ENCODE peak calls at places on chromosomes 7 and 10, in nine cellular contexts. T is IMR-90, A is OCI-LY7, V is heart right ventricle, O is HCT116, F is tibial artery, N is kidney, P is cardiac muscle cell, Q is DND-41. Z is an unnamed sample.

GRCh38 chr7:119090851-119091250 is 866.3 kb downstream of the ANKRD7 start:
- DNase-seq in P (no peak), N (no peak), A (no peak), F (no peak), Q (no peak), O (peak; percentile 7), T (no peak), V (no peak), Z (no peak)

GRCh38 chr7:111363099-111363498 is 199.2 kb downstream of the IMMP2L start:
- DNase-seq in O (no peak), N (no peak), T (peak; percentile 56), P (no peak), Q (no peak), V (no peak), F (no peak), A (no peak), Z (no peak)

GRCh38 chr10:133251388-133252222 is 13.9 kb downstream of the VENTX start:
- DNase-seq in V (no peak), T (no peak), N (no peak), Q (no peak), O (no peak), A (no peak), P (no peak), F (no peak), Z (no peak)

GRCh38 chr10:13518076-13518692 is 10.6 kb downstream of the BEND7 start:
- DNase-seq in T (peak; percentile 22), N (no peak), F (no peak), O (no peak), V (no peak), Q (no peak), A (no peak), P (peak; percentile 34), Z (no peak)

GRCh38 chr10:1360581-1361164 is 304.5 kb downstream of the WDR37 start:
- DNase-seq in V (no peak), F (no peak), T (no peak), Q (peak; percentile 73), O (no peak), A (no peak), N (no peak), P (peak; percentile 17), Z (no peak)

GRCh38 chr7:150988230-150989226 is 2.3 kb upstream of the NOS3 start:
- DNase-seq in A (peak; percentile 68), T (no peak), V (peak; percentile 77), F (peak; percentile 77), O (no peak), Q (peak; percentile 76), P (peak; percentile 84), N (peak; percentile 90), Z (no peak)

GRCh38 chr10:8050561-8051108 is 3.9 kb upstream of the GATA3 start:
- DNase-seq in F (peak; percentile 49), A (no peak), N (peak; percentile 75), V (no peak), P (no peak), O (no peak), T (peak; percentile 18), Q (no peak), Z (no peak)

GRCh38 chr7:150848561-150849115 is 3.7 kb upstream of the AOC1 start:
- DNase-seq in A (no peak), Q (no peak), V (no peak), N (no peak), F (no peak), O (no peak), P (no peak), T (no peak), Z (no peak)

GRCh38 chr10:79386637-79387465 is 39.6 kb downstream of the PPIF start:
- DNase-seq in F (peak; percentile 63), O (no peak), T (no peak), Q (no peak), N (peak; percentile 61), A (no peak), P (no peak), V (no peak), Z (peak; percentile 6)

GRCh38 chr10:42351745-42352144 is 286.6 kb downstream of the ZNF33B start:
- DNase-seq in T (no peak), Q (no peak), P (no peak), A (no peak), F (no peak), O (no peak), V (no peak), N (no peak), Z (no peak)

GRCh38 chr7:95772298-95772770 is at the start of gene DYNC1I1:
- DNase-seq in T (peak; percentile 19), O (no peak), N (peak; percentile 86), P (peak; percentile 90), Q (no peak), F (peak; percentile 78), A (no peak), V (peak; percentile 84), Z (peak; percentile 13)

GRCh38 chr7:88546808-88547207 is 212.7 kb upstream of the ZNF804B start:
- DNase-seq in T (no peak), Q (peak; percentile 15), N (no peak), A (peak; percentile 44), P (peak; percentile 34), O (peak; percentile 58), F (no peak), V (no peak), Z (no peak)

GRCh38 chr7:28348631-28349030 is 63.7 kb upstream of the CREB5 start:
- DNase-seq in O (no peak), F (no peak), V (peak; percentile 20), P (no peak), T (no peak), A (no peak), N (no peak), Q (no peak), Z (no peak)

GRCh38 chr7:157041514-157042277 is 31.2 kb upstream of the MNX1 start:
- DNase-seq in P (no peak), T (no peak), N (no peak), Q (no peak), A (no peak), O (no peak), F (no peak), V (no peak), Z (no peak)

GRCh38 chr10:85641479-85641967 is 725.1 kb downstream of the GRID1 start:
- DNase-seq in F (no peak), Q (no peak), V (no peak), P (no peak), O (peak; percentile 3), T (no peak), N (no peak), A (no peak), Z (no peak)

GRCh38 chr7:6639032-6639431 is 1.9 kb downstream of the ZNF316 start:
- DNase-seq in Q (no peak), P (no peak), F (no peak), O (no peak), N (no peak), V (no peak), A (no peak), T (no peak), Z (no peak)

GRCh38 chr7:6634021-6634420 is 3.1 kb upstream of the ZNF316 start:
- DNase-seq in F (no peak), N (no peak), A (no peak), P (no peak), O (no peak), T (no peak), V (no peak), Q (no peak), Z (no peak)

GRCh38 chr7:6639627-6640026 is 2.5 kb downstream of the ZNF316 start:
- DNase-seq in O (no peak), Q (no peak), A (no peak), N (peak; percentile 53), V (no peak), P (no peak), T (no peak), F (no peak), Z (no peak)

GRCh38 chr7:6637544-6638229 is 569 bp downstream of the ZNF316 start:
- DNase-seq in F (peak; percentile 59), T (peak; percentile 8), V (no peak), O (no peak), A (peak; percentile 86), N (no peak), Q (peak; percentile 72), P (peak; percentile 73), Z (no peak)

GRCh38 chr7:6636741-6637543 is at the start of gene ZNF316:
- DNase-seq in P (peak; percentile 56), A (peak; percentile 74), O (no peak), Q (peak; percentile 49), N (peak; percentile 91), F (peak; percentile 78), V (peak; percentile 75), T (peak; percentile 38), Z (no peak)
- H3K27ac ChIP-seq in P (peak within 1 kb of the TSS; percentile 50), A (peak within 1 kb of the TSS; percentile 19), O (peak within 1 kb of the TSS; percentile 79), Q (peak within 1 kb of the TSS; percentile 75), N (peak within 1 kb of the TSS; percentile 37), F (peak within 1 kb of the TSS; percentile 89), V (peak within 1 kb of the TSS; percentile 82), T (peak within 1 kb of the TSS; percentile 79), Z (peak within 1 kb of the TSS; percentile 82)

GRCh38 chr10:100008142-100008522 is 1.6 kb downstream of the DNMBP start:
- DNase-seq in T (peak; percentile 84), F (no peak), P (no peak), A (no peak), Q (no peak), O (no peak), N (no peak), V (no peak), Z (no peak)
- H3K4me1 ChIP-seq in T (peaks cover 15% of the 10 kb centered on the region), F (peaks cover 20% of the 10 kb centered on the region), P (peaks cover 7% of the 10 kb centered on the region), A (peaks cover 63% of the 10 kb centered on the region), Q (peaks cover 22% of the 10 kb centered on the region), O (peaks cover 65% of the 10 kb centered on the region), N (peaks cover 10% of the 10 kb centered on the region), V (peaks cover 21% of the 10 kb centered on the region), Z (peaks cover 19% of the 10 kb centered on the region)

DNA sequence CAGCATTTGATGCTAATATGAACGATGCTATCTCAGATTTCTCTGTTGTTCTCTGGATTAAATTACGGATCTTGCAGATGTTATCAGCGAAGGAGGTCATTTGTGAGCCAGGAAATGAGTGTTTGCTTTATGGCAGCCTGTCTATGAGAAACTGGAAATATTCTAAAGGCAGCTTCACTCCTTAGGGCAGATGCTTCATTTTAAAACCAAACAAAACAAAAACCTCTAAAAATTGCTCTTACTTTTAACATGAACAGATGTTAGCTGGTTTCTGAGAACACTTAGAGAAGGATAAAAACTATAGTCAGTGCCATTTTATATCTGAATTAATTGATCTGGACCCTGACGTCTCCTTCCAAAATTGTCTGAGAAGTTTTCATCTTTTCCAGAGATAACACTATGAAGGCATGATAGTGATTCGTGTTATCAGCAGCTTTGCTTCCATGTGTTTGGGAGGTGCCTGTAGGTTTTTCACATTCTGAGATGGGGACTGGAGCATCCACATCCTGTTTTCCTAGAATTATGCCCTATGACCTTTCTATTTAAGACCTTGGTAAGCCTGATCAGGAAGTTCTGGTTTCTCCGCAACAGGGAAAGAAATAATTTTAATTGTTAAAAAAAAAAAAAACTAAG is 53.1 kb downstream of the CPED1 start:
- DNase-seq in P (no peak), V (no peak), O (no peak), F (no peak), A (no peak), T (peak; percentile 43), N (no peak), Q (no peak), Z (no peak)
- H3K27ac ChIP-seq in P (no peak overlapping the region), V (peak overlapping the region; percentile 37), O (no peak overlapping the region), F (peak overlapping the region; percentile 70), A (no peak overlapping the region), T (peak overlapping the region; percentile 13), N (peak overlapping the region; percentile 51), Q (no peak overlapping the region), Z (peak overlapping the region; percentile 75)

GRCh38 chr7:107993879-107994278 is 9.1 kb downstream of the LAMB1 start:
- DNase-seq in A (no peak), T (peak; percentile 46), P (no peak), Q (no peak), O (no peak), V (no peak), F (no peak), N (no peak), Z (no peak)
- H3K4me1 ChIP-seq in A (no peaks in the 10 kb centered on the region), T (peaks cover 22% of the 10 kb centered on the region), P (peaks cover 17% of the 10 kb centered on the region), Q (no peaks in the 10 kb centered on the region), O (peaks cover 31% of the 10 kb centered on the region), V (peaks cover 34% of the 10 kb centered on the region), F (no peaks in the 10 kb centered on the region), N (peaks cover 16% of the 10 kb centered on the region), Z (peaks cover 35% of the 10 kb centered on the region)

Z was measured in ascending aorta.